ENCODE peak calls at places on chromosomes 16 and 17, in nine cellular contexts. One of them, this sample, is unnamed. For H3K4me1 and H3K27me3, the result is how much of the 10 kb centered on the place peaks cover.

GRCh38 chr17:31398381-31399275 is 7.2 kb downstream of the RAB11FIP4 start:
- DNase-seq in tibial nerve: no peak
- DNase-seq in right cardiac atrium: no peak
- DNase-seq in mesenchymal stem cell: no peak
- DNase-seq in aorta: no peak
- DNase-seq in mammary epithelial cell: no peak
- DNase-seq in psoas muscle: no peak
- DNase-seq in effector memory CD4-positive, alpha-beta T cell: no peak
- DNase-seq in colonic mucosa: no peak
- DNase-seq in this sample: no peak

GRCh38 chr17:17387461-17388362 is 84.5 kb downstream of the NT5M start:
- DNase-seq in tibial nerve: no peak
- DNase-seq in right cardiac atrium: peak
- DNase-seq in mesenchymal stem cell: peak
- DNase-seq in aorta: no peak
- DNase-seq in mammary epithelial cell: peak
- DNase-seq in psoas muscle: no peak
- DNase-seq in effector memory CD4-positive, alpha-beta T cell: no peak
- DNase-seq in colonic mucosa: peak
- DNase-seq in this sample: peak

GRCh38 chr16:87702325-87702811 is 63.4 kb downstream of the KLHDC4 start:
- DNase-seq in tibial nerve: no peak
- DNase-seq in right cardiac atrium: no peak
- DNase-seq in mesenchymal stem cell: peak
- DNase-seq in aorta: no peak
- DNase-seq in mammary epithelial cell: no peak
- DNase-seq in psoas muscle: no peak
- DNase-seq in effector memory CD4-positive, alpha-beta T cell: no peak
- DNase-seq in colonic mucosa: no peak
- DNase-seq in this sample: no peak

GRCh38 chr16:9658157-9658556 is 524.1 kb downstream of the GRIN2A start:
- DNase-seq in tibial nerve: no peak
- DNase-seq in right cardiac atrium: no peak
- DNase-seq in mesenchymal stem cell: no peak
- DNase-seq in aorta: no peak
- DNase-seq in mammary epithelial cell: no peak
- DNase-seq in psoas muscle: no peak
- DNase-seq in effector memory CD4-positive, alpha-beta T cell: no peak
- DNase-seq in colonic mucosa: no peak
- DNase-seq in this sample: no peak

GRCh38 chr17:78159575-78160158 is 8.7 kb upstream of the SYNGR2 start:
- DNase-seq in tibial nerve: no peak
- DNase-seq in right cardiac atrium: no peak
- DNase-seq in mesenchymal stem cell: peak
- DNase-seq in aorta: no peak
- DNase-seq in mammary epithelial cell: peak
- DNase-seq in psoas muscle: no peak
- DNase-seq in effector memory CD4-positive, alpha-beta T cell: no peak
- DNase-seq in colonic mucosa: no peak
- DNase-seq in this sample: no peak

GRCh38 chr17:78316867-78317816 is 42.7 kb downstream of the SOCS3 start:
- DNase-seq in tibial nerve: no peak
- DNase-seq in right cardiac atrium: no peak
- DNase-seq in mesenchymal stem cell: peak
- DNase-seq in aorta: no peak
- DNase-seq in mammary epithelial cell: no peak
- DNase-seq in psoas muscle: no peak
- DNase-seq in effector memory CD4-positive, alpha-beta T cell: no peak
- DNase-seq in colonic mucosa: peak
- DNase-seq in this sample: no peak

GRCh38 chr17:42819939-42820535 is 4.0 kb downstream of the BECN1 start:
- DNase-seq in tibial nerve: no peak
- DNase-seq in right cardiac atrium: peak
- DNase-seq in mesenchymal stem cell: peak
- DNase-seq in aorta: peak
- DNase-seq in mammary epithelial cell: peak
- DNase-seq in psoas muscle: peak
- DNase-seq in effector memory CD4-positive, alpha-beta T cell: peak
- DNase-seq in colonic mucosa: peak
- DNase-seq in this sample: peak

GRCh38 chr16:87762071-87762571 is 3.7 kb downstream of the KLHDC4 start:
- DNase-seq in tibial nerve: no peak
- DNase-seq in right cardiac atrium: no peak
- DNase-seq in mesenchymal stem cell: no peak
- DNase-seq in aorta: no peak
- DNase-seq in mammary epithelial cell: no peak
- DNase-seq in psoas muscle: no peak
- DNase-seq in effector memory CD4-positive, alpha-beta T cell: no peak
- DNase-seq in colonic mucosa: no peak
- DNase-seq in this sample: no peak

GRCh38 chr16:31519746-31520145 is 8.0 kb upstream of the AHSP start:
- DNase-seq in tibial nerve: no peak
- DNase-seq in right cardiac atrium: no peak
- DNase-seq in mesenchymal stem cell: no peak
- DNase-seq in aorta: no peak
- DNase-seq in mammary epithelial cell: no peak
- DNase-seq in psoas muscle: no peak
- DNase-seq in effector memory CD4-positive, alpha-beta T cell: no peak
- DNase-seq in colonic mucosa: no peak
- DNase-seq in this sample: no peak

GRCh38 chr16:86572041-86572521 is 5.5 kb downstream of the FOXC2 start:
- DNase-seq in tibial nerve: no peak
- DNase-seq in right cardiac atrium: no peak
- DNase-seq in mesenchymal stem cell: no peak
- DNase-seq in aorta: no peak
- DNase-seq in mammary epithelial cell: no peak
- DNase-seq in psoas muscle: no peak
- DNase-seq in effector memory CD4-positive, alpha-beta T cell: no peak
- DNase-seq in colonic mucosa: no peak
- DNase-seq in this sample: no peak

GRCh38 chr17:48860034-48860433 is 29.2 kb downstream of the CALCOCO2 start:
- DNase-seq in tibial nerve: no peak
- DNase-seq in right cardiac atrium: no peak
- DNase-seq in mesenchymal stem cell: no peak
- DNase-seq in aorta: no peak
- DNase-seq in mammary epithelial cell: no peak
- DNase-seq in psoas muscle: no peak
- DNase-seq in effector memory CD4-positive, alpha-beta T cell: no peak
- DNase-seq in colonic mucosa: no peak
- DNase-seq in this sample: no peak

GRCh38 chr16:89764711-89765201 is 43.4 kb downstream of the ZNF276 start:
- DNase-seq in tibial nerve: peak
- DNase-seq in right cardiac atrium: no peak
- DNase-seq in mesenchymal stem cell: peak
- DNase-seq in aorta: peak
- DNase-seq in mammary epithelial cell: no peak
- DNase-seq in psoas muscle: no peak
- DNase-seq in effector memory CD4-positive, alpha-beta T cell: no peak
- DNase-seq in colonic mucosa: peak
- DNase-seq in this sample: no peak

GRCh38 chr17:29643817-29644160 is 21.1 kb upstream of the CORO6 start:
- DNase-seq in tibial nerve: no peak
- DNase-seq in right cardiac atrium: no peak
- DNase-seq in mesenchymal stem cell: no peak
- DNase-seq in aorta: no peak
- DNase-seq in mammary epithelial cell: no peak
- DNase-seq in psoas muscle: no peak
- DNase-seq in effector memory CD4-positive, alpha-beta T cell: no peak
- DNase-seq in colonic mucosa: no peak
- DNase-seq in this sample: no peak

GRCh38 chr17:29648005-29648404 is 25.3 kb upstream of the CORO6 start:
- DNase-seq in tibial nerve: no peak
- DNase-seq in right cardiac atrium: no peak
- DNase-seq in mesenchymal stem cell: no peak
- DNase-seq in aorta: no peak
- DNase-seq in mammary epithelial cell: no peak
- DNase-seq in psoas muscle: no peak
- DNase-seq in effector memory CD4-positive, alpha-beta T cell: no peak
- DNase-seq in colonic mucosa: no peak
- DNase-seq in this sample: no peak

GRCh38 chr17:29649359-29649758 is 26.6 kb upstream of the CORO6 start:
- DNase-seq in tibial nerve: no peak
- DNase-seq in right cardiac atrium: no peak
- DNase-seq in mesenchymal stem cell: no peak
- DNase-seq in aorta: no peak
- DNase-seq in mammary epithelial cell: no peak
- DNase-seq in psoas muscle: no peak
- DNase-seq in effector memory CD4-positive, alpha-beta T cell: no peak
- DNase-seq in colonic mucosa: no peak
- DNase-seq in this sample: no peak

GRCh38 chr17:29642171-29642611 is 19.5 kb upstream of the CORO6 start:
- DNase-seq in tibial nerve: no peak
- DNase-seq in right cardiac atrium: no peak
- DNase-seq in mesenchymal stem cell: no peak
- DNase-seq in aorta: no peak
- DNase-seq in mammary epithelial cell: no peak
- DNase-seq in psoas muscle: no peak
- DNase-seq in effector memory CD4-positive, alpha-beta T cell: no peak
- DNase-seq in colonic mucosa: no peak
- DNase-seq in this sample: no peak

DNA sequence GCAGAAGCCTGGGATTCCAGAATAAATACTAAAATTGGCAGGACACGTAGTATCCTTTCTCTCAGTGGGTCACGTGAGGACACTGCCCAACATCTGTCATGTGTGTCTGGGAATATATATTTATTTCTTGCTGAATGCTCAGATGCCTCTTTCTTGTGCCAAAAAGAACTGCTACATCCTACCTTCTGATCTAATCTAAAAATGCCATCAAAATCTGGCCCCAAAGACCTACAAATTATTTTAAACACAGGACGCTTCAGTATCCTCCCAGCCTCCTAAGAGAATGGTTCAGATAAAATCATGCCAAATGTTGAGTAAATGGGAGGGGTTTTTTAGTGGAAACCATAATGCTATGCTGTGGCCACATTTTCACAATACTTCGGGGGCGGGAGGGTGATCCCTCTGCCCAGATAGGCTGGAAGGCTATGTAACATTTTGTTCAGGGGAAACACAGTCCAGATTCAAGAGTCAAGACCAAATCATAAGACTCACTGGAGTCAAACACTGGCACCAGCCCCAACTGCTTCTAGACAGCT is 22.9 kb upstream of the CORO6 start:
- DNase-seq in tibial nerve: peak
- DNase-seq in right cardiac atrium: peak
- DNase-seq in mesenchymal stem cell: peak
- DNase-seq in aorta: peak
- DNase-seq in mammary epithelial cell: peak
- DNase-seq in psoas muscle: peak
- DNase-seq in effector memory CD4-positive, alpha-beta T cell: no peak
- DNase-seq in colonic mucosa: peak
- DNase-seq in this sample: no peak
- H3K27ac ChIP-seq in tibial nerve: peak
- H3K27ac ChIP-seq in right cardiac atrium: peak
- H3K27ac ChIP-seq in mesenchymal stem cell: no peak
- H3K27ac ChIP-seq in aorta: peak
- H3K27ac ChIP-seq in mammary epithelial cell: no peak
- H3K27ac ChIP-seq in psoas muscle: peak
- H3K27ac ChIP-seq in effector memory CD4-positive, alpha-beta T cell: no peak
- H3K27ac ChIP-seq in colonic mucosa: no peak
- H3K27ac ChIP-seq in this sample: no peak

DNA sequence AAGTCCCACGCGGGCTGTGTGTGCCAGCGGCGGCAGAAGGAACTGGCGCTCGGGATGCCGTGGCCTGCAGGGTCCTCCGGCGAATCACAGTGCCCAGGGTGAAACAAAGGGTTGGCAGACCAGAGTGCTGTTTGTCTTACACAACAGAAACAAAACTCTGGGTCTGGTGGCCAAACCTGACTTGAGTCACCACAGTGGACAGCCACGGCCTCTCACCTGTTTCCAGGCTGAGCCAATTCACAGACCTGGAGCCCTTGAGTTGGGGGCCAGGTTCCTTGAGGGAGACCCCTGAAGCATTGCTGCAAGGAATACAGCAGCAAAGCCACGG is 2.1 kb upstream of the CHMP6 start:
- DNase-seq in tibial nerve: no peak
- DNase-seq in right cardiac atrium: peak
- DNase-seq in mesenchymal stem cell: no peak
- DNase-seq in aorta: no peak
- DNase-seq in mammary epithelial cell: no peak
- DNase-seq in psoas muscle: no peak
- DNase-seq in effector memory CD4-positive, alpha-beta T cell: no peak
- DNase-seq in colonic mucosa: no peak
- DNase-seq in this sample: no peak
- H3K4me1 ChIP-seq in tibial nerve: under half
- H3K4me1 ChIP-seq in right cardiac atrium: under half
- H3K4me1 ChIP-seq in mesenchymal stem cell: under half
- H3K4me1 ChIP-seq in aorta: under half
- H3K4me1 ChIP-seq in mammary epithelial cell: under half
- H3K4me1 ChIP-seq in psoas muscle: under half
- H3K4me1 ChIP-seq in effector memory CD4-positive, alpha-beta T cell: under half
- H3K4me1 ChIP-seq in colonic mucosa: under half
- H3K4me1 ChIP-seq in this sample: under half

DNA sequence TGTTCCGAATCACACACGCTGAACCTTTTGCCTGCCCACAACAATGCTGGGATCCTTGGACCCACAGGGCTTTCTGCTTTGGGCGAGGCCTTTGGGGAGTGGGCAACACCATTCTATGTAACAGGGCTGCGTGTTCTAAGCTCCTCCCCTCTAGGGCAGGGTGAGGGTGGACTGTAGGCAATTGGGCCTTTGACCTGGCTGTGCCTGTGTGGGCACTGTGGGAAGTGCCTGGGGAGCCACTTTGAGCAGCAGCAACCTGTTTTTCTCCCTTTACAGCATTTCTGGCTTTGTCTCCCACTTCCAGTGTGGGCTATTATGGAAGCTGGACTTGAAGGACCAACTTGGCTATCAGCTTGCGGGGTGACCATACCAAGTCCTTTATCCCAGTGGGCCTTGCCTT is 128.9 kb upstream of the WSCD1 start:
- DNase-seq in tibial nerve: no peak
- DNase-seq in right cardiac atrium: no peak
- DNase-seq in mesenchymal stem cell: no peak
- DNase-seq in aorta: no peak
- DNase-seq in mammary epithelial cell: no peak
- DNase-seq in psoas muscle: no peak
- DNase-seq in effector memory CD4-positive, alpha-beta T cell: no peak
- DNase-seq in colonic mucosa: no peak
- DNase-seq in this sample: no peak
- H3K27me3 ChIP-seq in tibial nerve: under half
- H3K27me3 ChIP-seq in right cardiac atrium: under half
- H3K27me3 ChIP-seq in mesenchymal stem cell: under half
- H3K27me3 ChIP-seq in aorta: under half
- H3K27me3 ChIP-seq in mammary epithelial cell: under half
- H3K27me3 ChIP-seq in psoas muscle: under half
- H3K27me3 ChIP-seq in effector memory CD4-positive, alpha-beta T cell: under half
- H3K27me3 ChIP-seq in colonic mucosa: under half
- H3K27me3 ChIP-seq in this sample: under half

DNA sequence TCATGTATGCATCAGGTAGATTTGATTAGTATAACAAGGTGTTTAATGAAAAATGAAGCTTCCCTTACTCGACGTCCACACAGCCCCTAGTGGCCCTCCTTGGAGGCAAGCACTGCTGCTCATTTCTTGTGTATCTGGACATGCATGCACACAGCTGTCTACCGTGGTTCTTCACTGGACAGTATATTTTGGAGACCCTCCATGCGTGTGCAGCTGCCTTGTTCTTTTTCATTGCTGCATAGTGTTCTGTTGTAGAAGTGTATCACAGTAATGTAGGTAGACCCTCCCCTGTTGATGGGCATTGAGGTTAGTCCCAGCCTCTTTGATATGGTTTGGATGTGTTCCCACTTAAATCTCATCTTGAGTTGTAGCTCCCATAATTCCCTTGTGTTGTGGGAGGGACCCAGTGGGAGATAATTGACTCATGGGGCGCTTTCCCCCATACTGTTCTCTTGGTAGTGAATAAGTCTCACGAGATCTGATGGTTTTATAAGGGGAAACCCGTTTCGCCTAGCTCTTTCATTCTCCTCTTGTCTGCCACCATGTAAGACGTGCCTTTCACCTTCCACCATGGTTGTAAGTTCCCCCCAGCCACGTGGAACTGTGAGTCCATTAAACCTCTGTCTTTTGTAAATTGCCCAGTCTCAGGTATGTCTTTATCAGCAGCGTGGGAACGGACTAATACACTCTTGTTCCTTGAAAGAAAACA is 6.3 kb downstream of the CMIP start:
- DNase-seq in tibial nerve: no peak
- DNase-seq in right cardiac atrium: peak
- DNase-seq in mesenchymal stem cell: no peak
- DNase-seq in aorta: no peak
- DNase-seq in mammary epithelial cell: no peak
- DNase-seq in psoas muscle: no peak
- DNase-seq in effector memory CD4-positive, alpha-beta T cell: no peak
- DNase-seq in colonic mucosa: no peak
- DNase-seq in this sample: no peak
- H3K27ac ChIP-seq in tibial nerve: no peak
- H3K27ac ChIP-seq in right cardiac atrium: no peak
- H3K27ac ChIP-seq in mesenchymal stem cell: no peak
- H3K27ac ChIP-seq in aorta: no peak
- H3K27ac ChIP-seq in mammary epithelial cell: no peak
- H3K27ac ChIP-seq in psoas muscle: no peak
- H3K27ac ChIP-seq in effector memory CD4-positive, alpha-beta T cell: no peak
- H3K27ac ChIP-seq in colonic mucosa: peak
- H3K27ac ChIP-seq in this sample: no peak